ENCODE peak calls at places on chromosomes 4 and X, in nine cellular contexts. J is spleen, P is endothelial cell of umbilical vein, V is sigmoid colon, F is breast epithelium, R is SK-N-SH, O is GM12878, X is GM23338, I is HepG2. Q is an unnamed sample.

GRCh38 chr4:145544998-145545397 is 63.3 kb downstream of the SMAD1 start:
- DNase-seq in V (no peak), R (no peak), J (no peak), I (no peak), X (no peak), F (no peak), P (peak; percentile 78), O (no peak), Q (no peak)

GRCh38 chr4:183360161-183360919 is 38.1 kb upstream of the CLDN24 start:
- DNase-seq in I (no peak), V (no peak), P (no peak), R (no peak), F (no peak), J (no peak), X (no peak), O (no peak), Q (no peak)

GRCh38 chr4:113539408-113539807 is 222.1 kb downstream of the CAMK2D start:
- DNase-seq in F (no peak), P (no peak), V (no peak), J (no peak), R (no peak), O (no peak), I (no peak), X (no peak), Q (no peak)

GRCh38 chr4:4995866-4996265 is 23.4 kb downstream of the CYTL1 start:
- DNase-seq in F (no peak), J (no peak), R (peak; percentile 30), I (no peak), P (no peak), V (peak; percentile 64), O (no peak), X (no peak), Q (no peak)

GRCh38 chrX:129719931-129720520 is 18.8 kb upstream of the XPNPEP2 start:
- DNase-seq in V (no peak), I (no peak), J (no peak), R (no peak), X (no peak), O (no peak), F (no peak), P (peak; percentile 54), Q (no peak)

GRCh38 chr4:182486895-182487294 is 243.7 kb downstream of the TENM3 start:
- DNase-seq in I (no peak), R (no peak), F (no peak), X (peak; percentile 19), O (no peak), P (no peak), J (no peak), V (no peak), Q (no peak)

GRCh38 chr4:94479358-94480141 is 27.8 kb downstream of the PDLIM5 start:
- DNase-seq in V (no peak), P (no peak), O (no peak), J (no peak), R (no peak), I (no peak), X (no peak), F (no peak), Q (no peak)

GRCh38 chrX:19347916-19348315 is 4.2 kb downstream of the PDHA1 start:
- DNase-seq in V (no peak), O (no peak), R (no peak), P (no peak), I (no peak), F (no peak), X (no peak), J (no peak), Q (no peak)

GRCh38 chr4:133812954-133813353 is 388.6 kb downstream of the PABPC4L start:
- DNase-seq in P (no peak), J (no peak), F (no peak), V (no peak), O (no peak), X (no peak), I (no peak), R (no peak), Q (no peak)

GRCh38 chrX:2492536-2493218 is 8.1 kb downstream of the DHRSX start:
- DNase-seq in R (no peak), X (no peak), I (no peak), F (no peak), O (no peak), V (peak; percentile 52), P (no peak), J (peak; percentile 67), Q (no peak)

GRCh38 chrX:153878969-153879653 is 6.9 kb downstream of the L1CAM start:
- DNase-seq in P (no peak), I (no peak), J (peak; percentile 62), R (peak; percentile 81), F (no peak), X (peak; percentile 66), V (no peak), O (no peak), Q (no peak)

GRCh38 chr4:16843831-16844508 is 54.5 kb downstream of the LDB2 start:
- DNase-seq in F (no peak), X (no peak), P (peak; percentile 20), I (peak; percentile 20), R (no peak), O (no peak), V (no peak), J (no peak), Q (no peak)

GRCh38 chrX:131792356-131792749 is 230.7 kb upstream of the STK26 start:
- DNase-seq in V (peak; percentile 96), X (no peak), I (no peak), F (peak; percentile 94), P (no peak), J (peak; percentile 91), R (peak; percentile 63), O (peak; percentile 98), Q (peak; percentile 94)

GRCh38 chr4:147730333-147730732 is 1.6 kb upstream of the ARHGAP10 start:
- DNase-seq in V (no peak), I (peak; percentile 15), O (no peak), J (no peak), R (no peak), P (no peak), F (no peak), X (peak; percentile 44), Q (no peak)
- TF ChIP-seq CTCF in V (peak; percentile 21), I (no peak), O (no peak), J (no peak), R (peak; percentile 20), P (no peak), F (no peak), X (peak; percentile 30), Q (no peak)

DNA sequence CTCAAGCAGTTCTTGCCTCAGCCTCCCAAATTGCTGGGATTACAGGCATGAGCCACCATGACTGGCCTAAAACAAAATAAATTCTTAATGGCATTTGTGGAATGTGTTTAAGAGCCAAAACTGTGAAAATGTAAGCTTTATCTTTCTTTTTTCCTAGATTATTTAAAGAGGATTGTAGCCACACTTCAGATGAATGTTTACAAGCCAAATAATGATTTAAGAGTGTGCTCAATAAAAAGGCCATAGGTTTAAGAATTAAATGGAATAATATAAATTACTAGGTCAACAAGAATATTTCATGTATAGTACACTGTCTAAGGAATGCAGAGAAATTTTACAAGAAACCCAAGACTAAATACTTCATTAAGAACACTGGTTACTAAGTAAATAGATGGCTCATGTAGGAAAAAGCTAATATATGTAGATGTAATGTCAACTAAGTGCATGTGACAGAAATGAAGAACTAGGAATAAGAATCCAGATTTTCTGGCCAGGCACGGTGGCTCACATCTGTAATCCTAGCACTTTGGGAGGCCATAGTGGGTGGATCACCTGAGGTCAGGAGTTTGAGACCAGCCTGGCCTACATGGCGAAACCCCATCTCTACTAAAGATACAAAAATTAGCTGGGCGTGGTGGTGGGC is 21.3 kb upstream of the UGDH start:
- DNase-seq in I (no peak), V (no peak), F (no peak), J (no peak), R (no peak), P (no peak), O (no peak), X (no peak), Q (no peak)
- TF ChIP-seq POLR2AphosphoS5 in I (no peak), V (no peak), F (no peak), J (no peak), R (no peak), P (no peak), O (no peak), X (no peak), Q (no peak)

GRCh38 chr4:184811484-184812180 is 14.1 kb downstream of the ACSL1 start:
- DNase-seq in V (no peak), I (no peak), X (no peak), P (no peak), J (peak; percentile 82), R (no peak), F (no peak), O (no peak), Q (no peak)

GRCh38 chr4:184812181-184812542 is 13.6 kb downstream of the ACSL1 start:
- DNase-seq in I (no peak), J (no peak), O (no peak), X (no peak), F (no peak), V (no peak), R (no peak), P (no peak), Q (no peak)

GRCh38 chr4:184812651-184813181 is 13.1 kb downstream of the ACSL1 start:
- DNase-seq in I (no peak), V (no peak), J (no peak), O (no peak), R (no peak), X (no peak), F (no peak), P (no peak), Q (no peak)

GRCh38 chr4:184808719-184809062 is 17.1 kb downstream of the ACSL1 start:
- DNase-seq in V (no peak), F (no peak), J (no peak), I (no peak), R (no peak), X (no peak), P (no peak), O (no peak), Q (no peak)

GRCh38 chr4:184810720-184811119 is 15.0 kb downstream of the ACSL1 start:
- DNase-seq in P (no peak), O (no peak), I (no peak), F (no peak), J (no peak), V (no peak), X (no peak), R (no peak), Q (no peak)
- H3K4me3 ChIP-seq in P (no peak overlapping the region), O (no peak overlapping the region), I (no peak overlapping the region), F (no peak overlapping the region), J (no peak overlapping the region), V (no peak overlapping the region), X (no peak overlapping the region), R (no peak overlapping the region), Q (no peak overlapping the region)

GRCh38 chrX:46686003-46686645 is 72.8 kb downstream of the SLC9A7 start:
- DNase-seq in V (no peak), J (no peak), X (peak; percentile 55), O (no peak), F (no peak), R (peak; percentile 41), I (peak; percentile 11), P (peak; percentile 41), Q (peak; percentile 22)

GRCh38 chrX:46687619-46688018 is 71.3 kb downstream of the SLC9A7 start:
- DNase-seq in R (no peak), V (no peak), F (no peak), X (no peak), P (no peak), I (no peak), O (no peak), J (no peak), Q (no peak)

GRCh38 chrX:46681849-46682248 is 77.1 kb downstream of the SLC9A7 start:
- DNase-seq in F (no peak), P (no peak), O (no peak), R (no peak), I (no peak), J (no peak), X (no peak), V (no peak), Q (no peak)

GRCh38 chrX:46678232-46678631 is 80.7 kb downstream of the SLC9A7 start:
- DNase-seq in J (no peak), F (no peak), P (no peak), O (no peak), R (no peak), X (no peak), V (no peak), I (no peak), Q (no peak)

GRCh38 chrX:46683023-46683422 is 75.9 kb downstream of the SLC9A7 start:
- DNase-seq in J (no peak), I (peak; percentile 0), V (no peak), X (peak; percentile 50), P (no peak), R (no peak), F (no peak), O (no peak), Q (no peak)
- TF ChIP-seq CTCF in J (no peak), I (no peak), V (no peak), X (no peak), P (no peak), R (no peak), F (no peak), O (peak; percentile 12), Q (no peak)

Q was measured in transverse colon.